ENCODE peak calls at places on chromosomes 11 and 22, in six cellular contexts. R is HCT116, P is K562, W is H1, C is GM12878, Y is HepG2. F is an unnamed sample.

GRCh38 chr11:2091112-2091746 is 48.0 kb downstream of the IGF2 start:
- DNase-seq in R (no peak), P (no peak), W (peak), C (no peak), Y (no peak), F (no peak)

GRCh38 chr11:5940748-5941147 is 1.3 kb upstream of the OR56A3 start:
- DNase-seq in R (no peak), P (no peak), W (no peak), C (no peak), Y (no peak), F (no peak)

GRCh38 chr22:20238567-20239062 is 29.5 kb downstream of the RTN4R start:
- DNase-seq in R (peak), P (peak), W (peak), C (no peak), Y (peak), F (peak)

GRCh38 chr11:43920598-43921419 is 21.6 kb upstream of the C11orf96 start:
- DNase-seq in R (peak), P (peak), W (no peak), C (no peak), Y (peak), F (no peak)

GRCh38 chr11:17876827-17877226 is 136.0 kb downstream of the SERGEF start:
- DNase-seq in R (no peak), P (no peak), W (no peak), C (no peak), Y (no peak), F (no peak)

GRCh38 chr11:84714316-84714780 is 912.8 kb downstream of the DLG2 start:
- DNase-seq in R (peak), P (peak), W (peak), C (no peak), Y (peak), F (peak)

GRCh38 chr11:36015806-36016205 is 71.9 kb downstream of the LDLRAD3 start:
- DNase-seq in R (no peak), P (no peak), W (no peak), C (no peak), Y (no peak), F (no peak)

GRCh38 chr11:25211635-25212251 is 714.9 kb downstream of the LUZP2 start:
- DNase-seq in R (no peak), P (no peak), W (no peak), C (no peak), Y (no peak), F (no peak)

GRCh38 chr11:34181856-34182405 is 76.5 kb downstream of the NAT10 start:
- DNase-seq in R (no peak), P (no peak), W (no peak), C (no peak), Y (no peak), F (no peak)

GRCh38 chr11:7512525-7513209 is 1.1 kb upstream of the PPFIBP2 start:
- DNase-seq in R (no peak), P (no peak), W (no peak), C (no peak), Y (peak), F (no peak)

GRCh38 chr22:35705141-35705540 is 12.5 kb upstream of the APOL5 start:
- DNase-seq in R (no peak), P (no peak), W (no peak), C (no peak), Y (no peak), F (no peak)

GRCh38 chr22:27795053-27795452 is 6.5 kb downstream of the MN1 start:
- DNase-seq in R (no peak), P (no peak), W (no peak), C (no peak), Y (no peak), F (no peak)

GRCh38 chr11:832529-833113 is at the start of gene CD151:
- DNase-seq in R (no peak), P (peak), W (peak), C (no peak), Y (no peak), F (no peak)

GRCh38 chr11:76656087-76656531 is 14.4 kb downstream of the LRRC32 start:
- DNase-seq in R (no peak), P (no peak), W (no peak), C (no peak), Y (no peak), F (no peak)

GRCh38 chr22:37979782-37980181 is 4.6 kb downstream of the SOX10 start:
- DNase-seq in R (no peak), P (no peak), W (no peak), C (no peak), Y (no peak), F (no peak)

GRCh38 chr22:49709464-49709863 is 118.2 kb downstream of the BRD1 start:
- DNase-seq in R (no peak), P (no peak), W (no peak), C (no peak), Y (no peak), F (no peak)

GRCh38 chr22:39996732-39997131 is 2.0 kb downstream of the FAM83F start:
- DNase-seq in R (no peak), P (no peak), W (no peak), C (no peak), Y (no peak), F (no peak)

GRCh38 chr22:20530368-20531153 is 23.2 kb downstream of the MED15 start:
- DNase-seq in R (peak), P (no peak), W (no peak), C (no peak), Y (no peak), F (no peak)

GRCh38 chr11:65288706-65289536 is 25.7 kb upstream of the CDC42EP2 start:
- DNase-seq in R (no peak), P (no peak), W (no peak), C (no peak), Y (no peak), F (no peak)

GRCh38 chr11:13169709-13170108 is 107.9 kb upstream of the BMAL1 start:
- DNase-seq in R (peak), P (no peak), W (no peak), C (no peak), Y (no peak), F (no peak)

GRCh38 chr11:12807621-12808020 is 133.4 kb downstream of the TEAD1 start:
- DNase-seq in R (no peak), P (no peak), W (no peak), C (no peak), Y (no peak), F (no peak)

GRCh38 chr22:23289851-23290724 is 109.8 kb downstream of the BCR start:
- DNase-seq in R (no peak), P (peak), W (peak), C (no peak), Y (peak), F (peak)

GRCh38 chr11:45252134-45252856 is 33.8 kb downstream of the SYT13 start:
- DNase-seq in R (peak), P (peak), W (peak), C (no peak), Y (peak), F (peak)

GRCh38 chr11:132445966-132446365 is 1075.6 kb downstream of the NTM start:
- DNase-seq in R (no peak), P (no peak), W (no peak), C (no peak), Y (no peak), F (no peak)

GRCh38 chr11:429931-430456 is 11.8 kb downstream of the ANO9 start:
- DNase-seq in R (no peak), P (no peak), W (peak), C (no peak), Y (no peak), F (no peak)

GRCh38 chr11:128244896-128245295 is 342.5 kb downstream of the ETS1 start:
- DNase-seq in R (no peak), P (no peak), W (no peak), C (no peak), Y (no peak), F (no peak)

GRCh38 chr11:10875430-10876021 is 17.7 kb upstream of the ZBED5 start:
- DNase-seq in R (no peak), P (no peak), W (no peak), C (no peak), Y (no peak), F (no peak)

GRCh38 chr11:10876168-10876567 is 18.3 kb upstream of the ZBED5 start:
- DNase-seq in R (no peak), P (no peak), W (no peak), C (no peak), Y (no peak), F (no peak)

GRCh38 chr11:10881892-10882291 is 24.0 kb upstream of the ZBED5 start:
- DNase-seq in R (no peak), P (no peak), W (no peak), C (no peak), Y (no peak), F (no peak)

DNA sequence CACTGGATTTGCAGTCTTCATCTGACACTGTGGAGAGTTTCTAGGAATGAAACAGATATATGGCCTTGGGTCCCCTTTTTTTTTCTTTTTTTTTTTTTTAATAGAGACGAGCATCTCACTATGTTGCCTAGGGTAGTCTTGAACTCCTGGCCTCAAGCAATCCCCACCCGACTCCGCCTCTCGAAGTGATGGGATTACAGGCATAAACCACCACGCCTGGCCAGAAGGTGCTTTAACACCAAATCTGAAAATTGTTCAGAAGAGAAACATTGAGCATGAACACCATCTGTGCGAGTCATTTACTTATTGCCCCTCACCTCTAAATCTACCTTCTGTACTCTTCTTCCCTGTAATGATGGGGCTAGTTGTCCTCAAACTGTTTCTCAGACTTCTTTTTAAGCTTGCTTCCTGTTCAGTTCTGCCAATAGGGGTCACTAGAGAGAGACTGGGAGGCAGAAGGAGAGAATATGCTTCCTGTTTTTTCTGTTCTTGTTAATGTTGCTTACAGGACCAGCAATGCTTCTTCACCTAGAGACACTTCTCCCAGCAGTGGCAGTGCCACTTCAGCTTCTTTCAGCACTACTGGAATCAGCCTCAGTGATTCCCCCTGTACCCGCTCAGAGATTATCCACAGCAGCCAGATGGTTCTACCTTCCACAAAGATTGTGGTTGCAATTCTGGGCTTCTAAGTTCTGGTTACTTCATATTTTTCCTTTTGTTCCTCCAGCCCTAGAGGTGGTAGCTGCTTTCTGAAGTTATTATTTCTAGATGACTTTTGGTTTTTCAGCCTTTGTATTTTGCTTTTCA is 20.8 kb upstream of the ZBED5 start:
- DNase-seq in R (peak), P (peak), W (no peak), C (peak), Y (peak), F (peak)
- TF ChIP-seq ZNF274 in R (no peak), P (no peak), W (no peak), C (no peak), Y (no peak), F (no peak)

GRCh38 chr11:68354181-68354872 is 41.9 kb downstream of the LRP5 start:
- DNase-seq in R (peak), P (no peak), W (no peak), C (no peak), Y (no peak), F (no peak)
- TF ChIP-seq ZNF274 in R (no peak), P (no peak), W (no peak), C (no peak), Y (no peak), F (no peak)

DNA sequence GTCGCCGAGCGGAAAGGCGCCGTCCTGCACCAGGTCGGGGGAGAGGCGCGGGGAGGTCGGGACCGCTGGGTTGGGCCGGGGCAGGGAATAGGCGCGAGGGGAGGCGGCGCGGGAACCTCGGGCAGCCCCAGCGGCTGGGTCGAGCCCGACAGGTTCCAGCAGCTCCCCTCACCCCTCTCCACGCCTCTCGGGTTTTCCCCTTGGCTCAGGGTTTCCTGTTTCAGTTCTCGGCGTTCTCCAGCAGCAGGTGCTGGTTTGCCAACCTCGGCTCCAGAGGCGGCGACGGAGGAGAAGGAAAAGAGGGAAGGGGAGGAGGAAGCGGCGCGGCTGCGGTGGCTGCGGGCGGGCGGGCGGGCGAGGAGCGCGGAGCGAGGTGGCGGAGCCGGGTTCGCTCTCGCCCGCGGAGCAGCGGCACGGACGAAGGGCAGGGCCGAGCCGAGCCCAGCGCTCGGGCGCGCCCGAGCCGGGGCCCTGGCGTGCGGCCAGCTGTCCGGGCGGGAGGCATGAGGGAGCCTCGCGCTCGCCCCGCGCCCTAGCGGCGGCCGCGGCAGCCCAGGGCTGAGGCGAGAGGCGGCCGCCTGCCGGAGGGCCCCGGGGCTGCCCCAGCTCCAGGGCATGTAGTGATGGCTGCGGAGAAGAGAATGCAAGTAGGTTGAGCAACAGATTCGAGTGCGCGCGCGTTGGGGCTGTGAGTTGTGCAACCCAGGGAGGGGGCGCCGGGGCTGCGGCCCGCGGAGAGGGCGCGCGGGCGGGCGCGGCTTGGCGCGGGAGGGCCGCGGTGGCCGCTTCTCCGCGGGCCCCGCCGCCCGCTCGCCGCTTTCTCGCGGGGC is at the start of gene ZC3H12C:
- DNase-seq in R (peak), P (peak), W (peak), C (no peak), Y (peak), F (peak)
- TF ChIP-seq ZNF274 in R (no peak), P (no peak), W (no peak), C (no peak), Y (no peak), F (no peak)

GRCh38 chr11:91972665-91973266 is 251.9 kb upstream of the FAT3 start:
- DNase-seq in R (no peak), P (no peak), W (no peak), C (no peak), Y (no peak), F (no peak)
- TF ChIP-seq ZNF274 in R (no peak), P (no peak), W (no peak), C (no peak), Y (no peak), F (no peak)

DNA sequence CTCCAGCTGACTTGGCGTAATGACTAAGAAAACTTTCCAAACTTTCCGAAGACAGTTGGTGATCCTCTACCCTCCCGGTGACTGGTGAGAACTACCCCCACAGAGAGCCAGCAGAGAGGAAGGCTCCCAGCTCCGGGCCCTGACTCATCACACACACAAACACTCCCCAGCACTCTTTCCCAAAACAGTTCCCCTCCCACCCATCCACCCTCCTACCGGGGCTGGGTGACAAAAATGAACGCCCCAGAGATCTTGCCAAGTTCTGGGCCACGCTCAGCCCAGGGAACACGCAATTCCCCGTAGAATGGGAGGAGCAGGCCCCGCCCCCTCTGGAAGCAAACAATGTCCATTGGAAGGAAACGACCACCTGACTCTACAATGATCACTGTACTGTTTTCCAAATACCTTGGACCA is 21.3 kb upstream of the JAM3 start:
- DNase-seq in R (no peak), P (peak), W (no peak), C (no peak), Y (no peak), F (no peak)
- TF ChIP-seq ZNF274 in R (no peak), P (no peak), W (no peak), C (no peak), Y (no peak), F (no peak)

DNA sequence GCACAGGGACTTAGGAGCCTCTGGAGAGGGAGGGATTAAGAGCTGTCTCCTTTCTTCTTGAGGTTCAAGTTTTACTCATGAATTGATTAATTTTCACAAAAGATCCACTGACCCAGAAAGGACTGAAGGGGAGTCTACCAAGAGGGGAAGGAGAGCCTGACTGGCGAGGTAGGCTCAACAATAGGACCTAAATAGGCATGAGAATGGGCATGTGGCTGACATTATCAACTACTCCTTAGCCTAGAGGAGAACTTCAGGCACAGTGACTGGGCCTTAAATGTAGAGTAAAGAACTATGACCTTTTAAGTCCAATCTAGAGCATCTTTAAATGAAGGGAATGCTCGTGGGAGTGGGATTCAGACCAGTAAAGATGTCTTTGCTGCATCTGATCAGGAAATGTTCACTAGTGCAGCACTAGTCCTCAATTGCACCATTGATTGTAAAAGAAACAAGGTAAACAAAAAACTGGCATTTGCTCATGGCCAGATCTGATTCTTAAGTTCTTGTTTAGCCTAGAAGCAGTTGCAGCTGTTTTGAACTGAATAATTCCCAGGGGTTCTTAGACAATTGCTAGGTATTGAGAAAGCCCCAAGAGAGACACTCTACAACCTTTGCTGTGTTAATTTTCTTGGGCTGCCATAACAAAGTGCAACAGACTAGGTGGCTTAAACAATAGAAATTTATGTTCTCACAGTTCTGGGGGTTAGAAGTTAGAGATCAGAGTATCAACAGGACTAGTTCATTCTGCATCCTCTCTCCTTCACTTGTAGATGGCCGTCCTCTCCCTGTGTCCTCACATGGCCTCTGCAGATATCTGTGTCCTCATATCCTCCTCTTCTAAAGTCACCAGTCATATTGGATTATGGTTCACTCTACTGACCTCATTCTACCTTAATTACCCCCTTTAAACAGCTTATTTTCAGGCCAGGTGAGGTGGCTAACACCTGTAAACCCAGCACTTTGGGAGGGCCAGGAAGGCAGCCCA is 135.4 kb downstream of the RAB38 start:
- DNase-seq in R (no peak), P (no peak), W (no peak), C (no peak), Y (no peak), F (no peak)
- TF ChIP-seq ZNF274 in R (no peak), P (no peak), W (no peak), C (no peak), Y (no peak), F (no peak)

DNA sequence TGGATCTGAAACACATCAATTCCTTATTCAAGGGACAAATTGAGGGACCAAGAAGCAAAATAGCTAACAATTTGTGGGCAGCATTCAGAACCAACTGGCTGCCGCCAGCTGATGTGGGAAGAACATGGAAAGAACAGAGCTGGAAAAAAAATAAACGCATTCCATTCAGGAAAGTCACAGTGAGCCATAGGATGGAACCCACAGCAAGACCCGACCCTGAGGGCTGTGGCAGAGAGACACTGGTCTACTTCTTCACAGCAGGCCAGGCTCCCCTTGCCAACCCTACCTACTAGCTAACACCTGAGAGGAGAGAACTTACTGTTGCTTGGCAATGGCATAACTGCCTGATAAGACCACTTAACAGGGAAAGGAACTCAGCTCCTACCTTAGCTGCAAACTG is 123.5 kb upstream of the APOA1 start:
- DNase-seq in R (peak), P (no peak), W (no peak), C (no peak), Y (no peak), F (no peak)
- TF ChIP-seq ZNF274 in R (no peak), P (no peak), W (no peak), C (no peak), Y (no peak), F (no peak)

F was measured in NT2/D1.